ENCODE peak calls at places on chromosomes 4 and X, in seven cellular contexts. A, H, J, F, C, X and N are unnamed samples.

GRCh38 chr4:24382381-24382780 is 202.0 kb downstream of the DHX15 start:
- DNase-seq in H (no peak), A (no peak), J (no peak), X (no peak), C (no peak), F (no peak), N (no peak)

GRCh38 chrX:31136144-31136572 is 64.3 kb upstream of the FTHL17 start:
- DNase-seq in F (no peak), J (no peak), X (no peak), A (no peak), H (no peak), C (no peak), N (no peak)

GRCh38 chr4:155809835-155810234 is 51.0 kb downstream of the GUCY1B1 start:
- DNase-seq in H (no peak), A (no peak), J (peak), F (no peak), X (no peak), C (peak), N (peak)

GRCh38 chr4:150962245-150962644 is 52.8 kb downstream of the LRBA start:
- DNase-seq in X (no peak), H (no peak), J (no peak), A (no peak), C (no peak), F (no peak), N (no peak)

GRCh38 chr4:28842271-28842670 is 1877.9 kb upstream of the PCDH7 start:
- DNase-seq in X (no peak), J (no peak), C (no peak), A (no peak), F (no peak), H (no peak), N (no peak)

GRCh38 chrX:115047181-115047580 is 29.8 kb upstream of the IL13RA2 start:
- DNase-seq in F (no peak), A (no peak), C (peak), X (no peak), J (no peak), H (no peak), N (peak)

GRCh38 chr4:152352645-152353116 is 183.2 kb downstream of the FBXW7 start:
- DNase-seq in X (peak), A (no peak), C (peak), F (peak), J (peak), H (peak), N (peak)

GRCh38 chrX:153662266-153662665 is 11.3 kb downstream of the PNCK start:
- DNase-seq in J (peak), C (no peak), A (peak), X (peak), H (peak), F (peak), N (peak)

GRCh38 chrX:15653961-15654360 is 10.6 kb downstream of the CLTRN start:
- DNase-seq in H (no peak), J (no peak), X (no peak), A (no peak), C (no peak), F (no peak), N (no peak)

GRCh38 chrX:123807825-123808416 is 51.9 kb upstream of the XIAP start:
- DNase-seq in C (peak), X (no peak), J (no peak), F (no peak), A (no peak), H (no peak), N (peak)

GRCh38 chr4:3520796-3521600 is 11.2 kb downstream of the LRPAP1 start:
- DNase-seq in X (peak), J (no peak), A (peak), C (no peak), H (no peak), F (peak), N (no peak)

GRCh38 chr4:173536808-173537429 is 6.9 kb upstream of the HAND2 start:
- DNase-seq in A (no peak), F (no peak), X (no peak), C (no peak), J (no peak), H (no peak), N (peak)

GRCh38 chrX:11929476-11929875 is 171.4 kb downstream of the MSL3 start:
- DNase-seq in H (no peak), J (peak), C (no peak), F (no peak), A (no peak), X (no peak), N (no peak)

GRCh38 chr4:38077791-38078489 is 117.7 kb downstream of the PTTG2 start:
- DNase-seq in A (no peak), C (no peak), H (no peak), F (no peak), J (no peak), X (no peak), N (no peak)

GRCh38 chr4:138209094-138209493 is 33.1 kb downstream of the SLC7A11 start:
- DNase-seq in J (no peak), C (no peak), X (no peak), A (no peak), H (no peak), F (no peak), N (no peak)

GRCh38 chr4:82989567-82990429 is 20.8 kb downstream of the LIN54 start:
- DNase-seq in F (no peak), C (peak), J (no peak), A (no peak), X (no peak), H (no peak), N (peak)

GRCh38 chrX:23907106-23907495 is 637 bp downstream of the APOO start:
- DNase-seq in A (no peak), H (no peak), C (no peak), F (peak), X (no peak), J (no peak), N (no peak)

GRCh38 chr4:180960758-180961401 is 1282.3 kb upstream of the TENM3 start:
- DNase-seq in A (no peak), F (no peak), X (no peak), J (no peak), C (peak), H (no peak), N (no peak)

GRCh38 chr4:84167089-84167488 is 332.0 kb downstream of the NKX6-1 start:
- DNase-seq in H (no peak), J (no peak), C (no peak), A (no peak), F (no peak), X (no peak), N (no peak)

GRCh38 chrX:86295293-86295692 is 147.0 kb downstream of the DACH2 start:
- DNase-seq in A (no peak), H (no peak), F (no peak), C (no peak), X (no peak), J (no peak), N (no peak)

GRCh38 chr4:129929052-129929451 is 833.1 kb downstream of the C4orf33 start:
- DNase-seq in X (no peak), A (no peak), C (no peak), J (no peak), F (no peak), H (no peak), N (no peak)

GRCh38 chr4:129929984-129930383 is 834.0 kb downstream of the C4orf33 start:
- DNase-seq in C (no peak), X (no peak), J (no peak), F (no peak), H (no peak), A (no peak), N (no peak)

DNA sequence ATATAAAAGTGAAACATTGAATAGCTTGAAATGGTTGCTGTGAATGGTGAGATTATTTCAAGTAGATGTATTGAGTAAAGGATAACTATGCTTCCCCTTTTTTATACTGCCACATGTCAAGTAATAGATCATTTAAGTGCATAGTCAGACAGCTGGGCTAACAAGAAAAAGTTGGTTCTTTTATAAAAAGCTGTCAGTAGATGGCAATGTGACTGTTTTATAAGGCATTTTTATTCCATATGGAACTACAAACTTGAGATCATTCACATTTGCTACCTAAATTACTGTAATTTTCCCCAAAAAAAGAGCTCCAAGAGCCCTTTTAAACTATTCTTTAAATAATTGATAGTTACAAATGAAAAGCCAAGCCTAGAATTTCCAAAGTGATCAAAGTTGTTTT is 831.0 kb downstream of the C4orf33 start:
- DNase-seq in H (no peak), C (no peak), A (no peak), X (no peak), F (no peak), J (peak), N (no peak)
- TF ChIP-seq CTCF in H (peak), C (no peak), A (no peak), X (no peak), F (no peak), J (no peak), N (no peak)

GRCh38 chr4:5052726-5053425 is 1.6 kb downstream of the STK32B start:
- DNase-seq in A (no peak), F (no peak), H (no peak), C (no peak), J (no peak), X (no peak), N (no peak)
- H3K4me3 ChIP-seq in A (no peak), F (no peak), H (no peak), C (peak), J (no peak), X (no peak), N (no peak)

GRCh38 chrX:63761639-63762038 is 23.4 kb downstream of the ARHGEF9 start:
- DNase-seq in H (no peak), C (no peak), J (peak), A (no peak), F (no peak), X (no peak), N (no peak)
- TF ChIP-seq CTCF in H (peak), C (no peak), J (peak), A (peak), F (no peak), X (no peak), N (no peak)

GRCh38 chr4:122700178-122700725 is 32.3 kb upstream of the BBS12 start:
- DNase-seq in F (peak), J (peak), X (peak), C (no peak), H (no peak), A (no peak), N (peak)
- H3K4me3 ChIP-seq in F (no peak), J (peak), X (no peak), C (no peak), H (no peak), A (no peak), N (peak)